ENCODE peak calls at places on chromosomes 11 and 22, in ten cellular contexts. H is Calu3; A is right atrium auricular region; G is amniotic stem cell; S is T-helper 1 cell; I is AG20443; Z is stimulated activated CD4-positive, alpha-beta T cell treated with anti-CD3 and anti-CD28 coated beads, Interleukin-12 subunit alpha, Interleukin-12 subunit beta, amount 100 ng/mL, for 48 hours; V is NCI-H524; T is cardiac fibroblast; N is choroid plexus epithelial cell. L is an unnamed sample.

GRCh38 chr22:28630185-28630580 is 49.5 kb downstream of the TTC28 start:
- DNase-seq in H (no peak), A (no peak), G (no peak), S (no peak), I (no peak), Z (no peak), V (no peak), T (no peak), N (no peak), L (no peak)

GRCh38 chr11:6925636-6926207 is 504 bp upstream of the ZNF215 start:
- DNase-seq in H (no peak), A (no peak), G (no peak), S (no peak), I (peak), Z (no peak), V (peak), T (peak), N (peak), L (peak)

GRCh38 chr11:35629914-35630313 is 11.7 kb downstream of the FJX1 start:
- DNase-seq in H (peak), A (no peak), G (peak), S (no peak), I (peak), Z (no peak), V (no peak), T (peak), N (peak), L (peak)

GRCh38 chr11:19281555-19281954 is 40.8 kb upstream of the E2F8 start:
- DNase-seq in H (no peak), A (no peak), G (no peak), S (no peak), I (no peak), Z (no peak), V (no peak), T (no peak), N (no peak), L (no peak)

GRCh38 chr11:14179126-14179820 is 179.7 kb downstream of the RRAS2 start:
- DNase-seq in H (no peak), A (no peak), G (peak), S (no peak), I (peak), Z (no peak), V (no peak), T (peak), N (peak), L (peak)

GRCh38 chr11:12100886-12101285 is 9.5 kb upstream of the MICAL2 start:
- DNase-seq in H (no peak), A (no peak), G (no peak), S (no peak), I (no peak), Z (no peak), V (no peak), T (peak), N (no peak), L (no peak)

GRCh38 chr22:32695451-32695891 is 106.0 kb upstream of the TIMP3 start:
- DNase-seq in H (peak), A (no peak), G (no peak), S (no peak), I (peak), Z (no peak), V (no peak), T (peak), N (peak), L (peak)

GRCh38 chr11:31797227-31798056 is 13.7 kb downstream of the PAX6 start:
- DNase-seq in H (no peak), A (no peak), G (no peak), S (no peak), I (no peak), Z (no peak), V (no peak), T (no peak), N (no peak), L (no peak)

GRCh38 chr22:22213231-22213630 is 31.4 kb upstream of the VPREB1 start:
- DNase-seq in H (no peak), A (no peak), G (no peak), S (no peak), I (no peak), Z (no peak), V (no peak), T (no peak), N (no peak), L (no peak)

GRCh38 chr11:47523491-47524199 is 29.3 kb downstream of the CELF1 start:
- DNase-seq in H (peak), A (peak), G (peak), S (peak), I (peak), Z (no peak), V (no peak), T (peak), N (peak), L (peak)

L was measured in adipocyte.